ENCODE peak calls at places on chromosomes 1 and 21, in five cellular contexts. One of them, this sample, is unnamed.

GRCh38 chr1:240824238-240824637 is 212.3 kb upstream of the GREM2 start:
- DNase-seq in CD8-positive, alpha-beta T cell: no peak
- DNase-seq in aorta: no peak
- DNase-seq in tibial artery: no peak
- DNase-seq in brain microvascular endothelial cell: no peak
- DNase-seq in this sample: no peak

GRCh38 chr21:44517175-44517899 is 22.7 kb downstream of the KRTAP10-1 start:
- DNase-seq in CD8-positive, alpha-beta T cell: no peak
- DNase-seq in aorta: no peak
- DNase-seq in tibial artery: no peak
- DNase-seq in brain microvascular endothelial cell: peak; percentile 7
- DNase-seq in this sample: no peak

GRCh38 chr1:57494679-57495078 is 70.8 kb upstream of the DAB1 start:
- DNase-seq in CD8-positive, alpha-beta T cell: no peak
- DNase-seq in aorta: no peak
- DNase-seq in tibial artery: no peak
- DNase-seq in brain microvascular endothelial cell: no peak
- DNase-seq in this sample: no peak

GRCh38 chr1:193060938-193061337 is 1.5 kb downstream of the RO60 start:
- DNase-seq in CD8-positive, alpha-beta T cell: no peak
- DNase-seq in aorta: no peak
- DNase-seq in tibial artery: no peak
- DNase-seq in brain microvascular endothelial cell: no peak
- DNase-seq in this sample: no peak

GRCh38 chr1:244865028-244865371 is 657 bp upstream of the HNRNPU start:
- DNase-seq in CD8-positive, alpha-beta T cell: peak; percentile 44
- DNase-seq in aorta: no peak
- DNase-seq in tibial artery: peak; percentile 45
- DNase-seq in brain microvascular endothelial cell: no peak
- DNase-seq in this sample: no peak

GRCh38 chr1:99648107-99648506 is 2.2 kb downstream of the PALMD start:
- DNase-seq in CD8-positive, alpha-beta T cell: no peak
- DNase-seq in aorta: peak; percentile 75
- DNase-seq in tibial artery: peak; percentile 26
- DNase-seq in brain microvascular endothelial cell: no peak
- DNase-seq in this sample: no peak

GRCh38 chr1:87474098-87474497 is 145.4 kb downstream of the LMO4 start:
- DNase-seq in CD8-positive, alpha-beta T cell: no peak
- DNase-seq in aorta: no peak
- DNase-seq in tibial artery: no peak
- DNase-seq in brain microvascular endothelial cell: no peak
- DNase-seq in this sample: peak; percentile 5

GRCh38 chr1:19317126-19317910 is 5.2 kb downstream of the SLC66A1 start:
- DNase-seq in CD8-positive, alpha-beta T cell: no peak
- DNase-seq in aorta: no peak
- DNase-seq in tibial artery: no peak
- DNase-seq in brain microvascular endothelial cell: no peak
- DNase-seq in this sample: no peak

GRCh38 chr1:43564617-43565348 is 34.1 kb downstream of the PTPRF start:
- DNase-seq in CD8-positive, alpha-beta T cell: no peak
- DNase-seq in aorta: no peak
- DNase-seq in tibial artery: no peak
- DNase-seq in brain microvascular endothelial cell: no peak
- DNase-seq in this sample: no peak

GRCh38 chr21:34280987-34281386 is 82.8 kb upstream of the KCNE2 start:
- DNase-seq in CD8-positive, alpha-beta T cell: no peak
- DNase-seq in aorta: no peak
- DNase-seq in tibial artery: no peak
- DNase-seq in brain microvascular endothelial cell: no peak
- DNase-seq in this sample: no peak

GRCh38 chr1:117013310-117013850 is 11.8 kb downstream of the CD101 start:
- DNase-seq in CD8-positive, alpha-beta T cell: no peak
- DNase-seq in aorta: no peak
- DNase-seq in tibial artery: no peak
- DNase-seq in brain microvascular endothelial cell: no peak
- DNase-seq in this sample: no peak

GRCh38 chr1:227272428-227272827 is 45.9 kb downstream of the CDC42BPA start:
- DNase-seq in CD8-positive, alpha-beta T cell: no peak
- DNase-seq in aorta: no peak
- DNase-seq in tibial artery: no peak
- DNase-seq in brain microvascular endothelial cell: no peak
- DNase-seq in this sample: no peak

GRCh38 chr1:100065183-100065968 is 67.4 kb downstream of the SASS6 start:
- DNase-seq in CD8-positive, alpha-beta T cell: no peak
- DNase-seq in aorta: no peak
- DNase-seq in tibial artery: no peak
- DNase-seq in brain microvascular endothelial cell: no peak
- DNase-seq in this sample: no peak

GRCh38 chr1:245687636-245688535 is 533.1 kb downstream of the KIF26B start:
- DNase-seq in CD8-positive, alpha-beta T cell: no peak
- DNase-seq in aorta: no peak
- DNase-seq in tibial artery: no peak
- DNase-seq in brain microvascular endothelial cell: no peak
- DNase-seq in this sample: no peak

GRCh38 chr1:23793018-23793781 is 2.3 kb downstream of the LYPLA2 start:
- DNase-seq in CD8-positive, alpha-beta T cell: peak; percentile 35
- DNase-seq in aorta: no peak
- DNase-seq in tibial artery: no peak
- DNase-seq in brain microvascular endothelial cell: no peak
- DNase-seq in this sample: no peak

GRCh38 chr1:8009043-8010002 is 16.8 kb downstream of the ERRFI1 start:
- DNase-seq in CD8-positive, alpha-beta T cell: no peak
- DNase-seq in aorta: no peak
- DNase-seq in tibial artery: no peak
- DNase-seq in brain microvascular endothelial cell: no peak
- DNase-seq in this sample: no peak
- H3K27ac ChIP-seq in CD8-positive, alpha-beta T cell: no peak overlapping the region
- H3K27ac ChIP-seq in aorta: no peak overlapping the region
- H3K27ac ChIP-seq in tibial artery: peak overlapping the region; percentile 26
- H3K27ac ChIP-seq in brain microvascular endothelial cell: no peak overlapping the region
- H3K27ac ChIP-seq in this sample: no peak overlapping the region

GRCh38 chr1:210363119-210363518 is 34.4 kb downstream of the HHAT start:
- DNase-seq in CD8-positive, alpha-beta T cell: no peak
- DNase-seq in aorta: no peak
- DNase-seq in tibial artery: no peak
- DNase-seq in brain microvascular endothelial cell: no peak
- DNase-seq in this sample: no peak
- H3K27ac ChIP-seq in CD8-positive, alpha-beta T cell: no peak overlapping the region
- H3K27ac ChIP-seq in aorta: no peak overlapping the region
- H3K27ac ChIP-seq in tibial artery: peak overlapping the region; percentile 13
- H3K27ac ChIP-seq in brain microvascular endothelial cell: no peak overlapping the region
- H3K27ac ChIP-seq in this sample: no peak overlapping the region

GRCh38 chr1:185438936-185439335 is 121.9 kb upstream of the IVNS1ABP start:
- DNase-seq in CD8-positive, alpha-beta T cell: no peak
- DNase-seq in aorta: no peak
- DNase-seq in tibial artery: no peak
- DNase-seq in brain microvascular endothelial cell: no peak
- DNase-seq in this sample: no peak
- H3K27ac ChIP-seq in CD8-positive, alpha-beta T cell: no peak overlapping the region
- H3K27ac ChIP-seq in aorta: no peak overlapping the region
- H3K27ac ChIP-seq in tibial artery: no peak overlapping the region
- H3K27ac ChIP-seq in brain microvascular endothelial cell: no peak overlapping the region
- H3K27ac ChIP-seq in this sample: no peak overlapping the region

DNA sequence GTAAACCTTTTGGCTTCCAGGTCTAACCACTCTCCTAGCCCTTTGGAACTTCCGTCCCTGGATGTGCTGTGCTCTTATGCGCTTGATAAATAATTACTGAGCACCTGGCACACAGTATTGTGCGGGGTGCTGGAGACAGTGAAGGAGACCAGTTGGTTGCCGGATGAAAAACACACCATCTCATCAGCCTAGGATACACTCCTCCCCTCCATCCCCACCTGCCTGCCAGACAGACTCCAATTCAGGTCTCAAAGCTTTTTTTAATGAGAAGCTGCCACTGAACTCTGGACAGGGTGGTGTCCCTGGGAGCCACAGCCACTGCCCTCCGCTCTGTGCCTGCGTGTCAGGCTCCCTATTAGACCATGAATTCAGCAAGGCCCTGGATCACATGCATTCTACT is 9.2 kb downstream of the GNB1 start:
- DNase-seq in CD8-positive, alpha-beta T cell: no peak
- DNase-seq in aorta: no peak
- DNase-seq in tibial artery: no peak
- DNase-seq in brain microvascular endothelial cell: no peak
- DNase-seq in this sample: no peak
- H3K27ac ChIP-seq in CD8-positive, alpha-beta T cell: no peak overlapping the region
- H3K27ac ChIP-seq in aorta: no peak overlapping the region
- H3K27ac ChIP-seq in tibial artery: no peak overlapping the region
- H3K27ac ChIP-seq in brain microvascular endothelial cell: no peak overlapping the region
- H3K27ac ChIP-seq in this sample: no peak overlapping the region